ENCODE peak calls at places on chromosomes 16 and 17, in six cellular contexts. D, T, U, Z, Y and V are unnamed samples.

GRCh38 chr17:57672205-57672632 is 72.9 kb downstream of the CCDC182 start:
- DNase-seq in D (peak), T (no peak), U (peak), Z (no peak), Y (no peak), V (no peak)

GRCh38 chr17:73005360-73005759 is 87.1 kb downstream of the SLC39A11 start:
- DNase-seq in D (no peak), T (no peak), U (no peak), Z (no peak), Y (no peak), V (no peak)

GRCh38 chr16:48435906-48436305 is 50.7 kb upstream of the SIAH1 start:
- DNase-seq in D (no peak), T (no peak), U (no peak), Z (no peak), Y (no peak), V (no peak)

GRCh38 chr17:76547183-76547641 is 7.4 kb downstream of the PRCD start:
- DNase-seq in D (peak), T (peak), U (peak), Z (peak), Y (peak), V (peak)

GRCh38 chr16:27405546-27406451 is 3.8 kb downstream of the IL21R start:
- DNase-seq in D (no peak), T (no peak), U (no peak), Z (no peak), Y (no peak), V (no peak)

GRCh38 chr17:21376835-21377690 is 906 bp downstream of the KCNJ12 start:
- DNase-seq in D (peak), T (peak), U (no peak), Z (peak), Y (no peak), V (peak)

GRCh38 chr16:88348377-88349152 is 34.2 kb upstream of the ZNF469 start:
- DNase-seq in D (no peak), T (no peak), U (no peak), Z (no peak), Y (peak), V (no peak)

GRCh38 chr17:51461578-51462004 is 201.2 kb downstream of the UTP18 start:
- DNase-seq in D (peak), T (peak), U (peak), Z (peak), Y (no peak), V (peak)

GRCh38 chr17:39963826-39964225 is 1.0 kb downstream of the GSDMA start:
- DNase-seq in D (no peak), T (no peak), U (no peak), Z (no peak), Y (peak), V (no peak)

GRCh38 chr16:75477680-75478473 is 13.4 kb upstream of the TMEM170A start:
- DNase-seq in D (no peak), T (no peak), U (no peak), Z (no peak), Y (no peak), V (no peak)

GRCh38 chr16:17204248-17205043 is 266.3 kb downstream of the XYLT1 start:
- DNase-seq in D (no peak), T (no peak), U (no peak), Z (no peak), Y (no peak), V (no peak)

GRCh38 chr16:31105677-31106213 is 2.4 kb upstream of the BCKDK start:
- DNase-seq in D (peak), T (peak), U (peak), Z (peak), Y (peak), V (peak)

GRCh38 chr17:76394166-76394565 is 9.8 kb downstream of the SPHK1 start:
- DNase-seq in D (no peak), T (no peak), U (no peak), Z (no peak), Y (peak), V (no peak)

GRCh38 chr17:48301002-48301401 is 129.0 kb downstream of the SKAP1 start:
- DNase-seq in D (no peak), T (no peak), U (no peak), Z (no peak), Y (no peak), V (no peak)

GRCh38 chr16:53504665-53505064 is 1.7 kb upstream of the AKTIP start:
- DNase-seq in D (peak), T (no peak), U (no peak), Z (no peak), Y (no peak), V (no peak)

GRCh38 chr16:55754056-55754455 is 78.8 kb downstream of the CES1 start:
- DNase-seq in D (no peak), T (no peak), U (no peak), Z (no peak), Y (no peak), V (no peak)

GRCh38 chr16:51697454-51697853 is 546.4 kb upstream of the SALL1 start:
- DNase-seq in D (no peak), T (no peak), U (no peak), Z (no peak), Y (no peak), V (no peak)

GRCh38 chr17:81500026-81500425 is 12.6 kb downstream of the ACTG1 start:
- DNase-seq in D (peak), T (no peak), U (no peak), Z (no peak), Y (no peak), V (peak)

GRCh38 chr16:65244811-65245210 is 122.9 kb upstream of the CDH11 start:
- DNase-seq in D (no peak), T (no peak), U (no peak), Z (no peak), Y (no peak), V (no peak)

GRCh38 chr17:39094607-39095308 is 56.7 kb downstream of the PLXDC1 start:
- DNase-seq in D (no peak), T (no peak), U (no peak), Z (no peak), Y (no peak), V (no peak)

GRCh38 chr17:71496552-71496951 is 624.3 kb upstream of the SOX9 start:
- DNase-seq in D (no peak), T (no peak), U (no peak), Z (no peak), Y (no peak), V (no peak)

GRCh38 chr16:68399456-68399855 is 48.9 kb downstream of the SMPD3 start:
- DNase-seq in D (no peak), T (no peak), U (no peak), Z (no peak), Y (no peak), V (no peak)

GRCh38 chr17:1649844-1650409 is at the start of gene RILP:
- DNase-seq in D (peak), T (peak), U (peak), Z (peak), Y (no peak), V (no peak)

GRCh38 chr17:80942360-80943345 is 49.0 kb upstream of the CHMP6 start:
- DNase-seq in D (peak), T (no peak), U (peak), Z (no peak), Y (peak), V (peak)

GRCh38 chr17:1111599-1112443 is 68.0 kb downstream of the ABR start:
- DNase-seq in D (no peak), T (no peak), U (no peak), Z (peak), Y (no peak), V (peak)

GRCh38 chr16:59164461-59164860 is 430.3 kb upstream of the GOT2 start:
- DNase-seq in D (no peak), T (peak), U (no peak), Z (no peak), Y (no peak), V (no peak)

GRCh38 chr16:82391690-82392089 is 221.7 kb upstream of the MPHOSPH6 start:
- DNase-seq in D (no peak), T (no peak), U (no peak), Z (no peak), Y (no peak), V (no peak)

GRCh38 chr16:53282975-53283946 is 151.0 kb upstream of the RBL2 start:
- DNase-seq in D (peak), T (peak), U (no peak), Z (peak), Y (no peak), V (no peak)

GRCh38 chr17:68238894-68239293 is 8.9 kb upstream of the AMZ2 start:
- DNase-seq in D (no peak), T (no peak), U (no peak), Z (no peak), Y (no peak), V (no peak)

GRCh38 chr17:49343273-49343672 is 18.8 kb downstream of the ZNF652 start:
- DNase-seq in D (peak), T (no peak), U (no peak), Z (no peak), Y (no peak), V (no peak)

GRCh38 chr16:51540259-51540658 is 389.2 kb upstream of the SALL1 start:
- DNase-seq in D (no peak), T (no peak), U (no peak), Z (no peak), Y (no peak), V (no peak)